ENCODE peak calls at places on chromosome 17, in nine cellular contexts. W is mammary epithelial cell; J is CD8-positive, alpha-beta T cell; P is heart right ventricle; X is CD4-positive, CD25-positive, alpha-beta regulatory T cell; T is fibroblast of lung; F is endodermal cell; D is cardiac muscle cell; I is Peyer's patch. R is an unnamed sample. For H3K36me3 and H3K27me3, the result is how much of the 10 kb centered on the place peaks cover.

GRCh38 chr17:76379275-76379641 is 5.2 kb upstream of the SPHK1 start:
- DNase-seq in W (no peak), J (no peak), P (no peak), X (no peak), T (no peak), F (no peak), D (no peak), I (no peak), R (no peak)

GRCh38 chr17:72998343-72998742 is 94.1 kb downstream of the SLC39A11 start:
- DNase-seq in W (no peak), J (no peak), P (no peak), X (no peak), T (no peak), F (no peak), D (no peak), I (no peak), R (no peak)

GRCh38 chr17:61492759-61493526 is 40.7 kb downstream of the TBX4 start:
- DNase-seq in W (no peak), J (no peak), P (no peak), X (no peak), T (peak), F (peak), D (peak), I (no peak), R (no peak)

GRCh38 chr17:7014995-7015586 is 2.7 kb downstream of the RNASEK start:
- DNase-seq in W (peak), J (peak), P (no peak), X (peak), T (peak), F (no peak), D (peak), I (no peak), R (peak)

GRCh38 chr17:68591583-68591982 is 9.6 kb downstream of the FAM20A start:
- DNase-seq in W (no peak), J (no peak), P (peak), X (no peak), T (no peak), F (peak), D (no peak), I (no peak), R (no peak)

GRCh38 chr17:58534901-58535421 is 20.5 kb upstream of the MTMR4 start:
- DNase-seq in W (peak), J (no peak), P (no peak), X (no peak), T (peak), F (no peak), D (peak), I (no peak), R (peak)

GRCh38 chr17:39688945-39689344 is 1.1 kb upstream of the PGAP3 start:
- DNase-seq in W (no peak), J (no peak), P (no peak), X (no peak), T (no peak), F (peak), D (no peak), I (no peak), R (no peak)

GRCh38 chr17:67400193-67400592 is 23.1 kb downstream of the PITPNC1 start:
- DNase-seq in W (no peak), J (no peak), P (no peak), X (no peak), T (no peak), F (no peak), D (no peak), I (no peak), R (no peak)

GRCh38 chr17:63835167-63835720 is 7.2 kb downstream of the SMARCD2 start:
- DNase-seq in W (no peak), J (no peak), P (no peak), X (no peak), T (no peak), F (no peak), D (no peak), I (no peak), R (no peak)

GRCh38 chr17:27494192-27495091 is 38.2 kb downstream of the KSR1 start:
- DNase-seq in W (peak), J (no peak), P (peak), X (no peak), T (peak), F (peak), D (peak), I (peak), R (peak)

GRCh38 chr17:65064452-65065019 is 8.0 kb upstream of the GNA13 start:
- DNase-seq in W (peak), J (no peak), P (no peak), X (no peak), T (peak), F (peak), D (no peak), I (no peak), R (peak)

GRCh38 chr17:56793506-56793905 is 40.2 kb downstream of the C17orf67 start:
- DNase-seq in W (no peak), J (no peak), P (no peak), X (no peak), T (no peak), F (no peak), D (no peak), I (no peak), R (no peak)

GRCh38 chr17:10149573-10150399 is 48.6 kb downstream of the GAS7 start:
- DNase-seq in W (peak), J (no peak), P (no peak), X (peak), T (peak), F (no peak), D (peak), I (no peak), R (no peak)

GRCh38 chr17:67718325-67718941 is 697 bp downstream of the NOL11 start:
- DNase-seq in W (peak), J (no peak), P (no peak), X (peak), T (peak), F (peak), D (peak), I (no peak), R (peak)

GRCh38 chr17:27533874-27534815 is 77.9 kb downstream of the KSR1 start:
- DNase-seq in W (peak), J (no peak), P (no peak), X (no peak), T (peak), F (peak), D (peak), I (no peak), R (peak)

GRCh38 chr17:38654411-38655398 is 20.1 kb downstream of the EPOP start:
- DNase-seq in W (no peak), J (no peak), P (no peak), X (no peak), T (no peak), F (peak), D (no peak), I (no peak), R (no peak)

GRCh38 chr17:1193300-1193699 is 13.5 kb upstream of the ABR start:
- DNase-seq in W (no peak), J (no peak), P (no peak), X (no peak), T (no peak), F (no peak), D (no peak), I (no peak), R (no peak)

GRCh38 chr17:65228734-65229390 is 91.7 kb downstream of the RGS9 start:
- DNase-seq in W (peak), J (peak), P (no peak), X (peak), T (peak), F (peak), D (peak), I (no peak), R (no peak)

GRCh38 chr17:64709481-64709880 is 47.4 kb upstream of the SMURF2 start:
- DNase-seq in W (no peak), J (no peak), P (no peak), X (no peak), T (no peak), F (no peak), D (no peak), I (no peak), R (no peak)

GRCh38 chr17:16872351-16872751 is 99.6 kb downstream of the TNFRSF13B start:
- DNase-seq in W (no peak), J (no peak), P (no peak), X (no peak), T (peak), F (peak), D (peak), I (no peak), R (no peak)

GRCh38 chr17:8494506-8495111 is 58.9 kb downstream of the NDEL1 start:
- DNase-seq in W (no peak), J (no peak), P (no peak), X (no peak), T (no peak), F (no peak), D (no peak), I (no peak), R (no peak)
- H3K36me3 ChIP-seq in W (under half), J (under half), P (under half), X (under half), T (under half), F (half or more), D (half or more), I (under half), R (under half)

GRCh38 chr17:79326814-79327213 is 252.2 kb downstream of the ENGASE start:
- DNase-seq in W (no peak), J (no peak), P (no peak), X (no peak), T (no peak), F (no peak), D (no peak), I (no peak), R (no peak)
- H3K27me3 ChIP-seq in W (under half), J (under half), P (half or more), X (under half), T (under half), F (under half), D (under half), I (under half), R (half or more)

GRCh38 chr17:81396278-81396721 is 1.0 kb downstream of the BAHCC1 start:
- DNase-seq in W (no peak), J (no peak), P (no peak), X (no peak), T (no peak), F (no peak), D (no peak), I (no peak), R (peak)
- H3K4me3 ChIP-seq in W (peak), J (no peak), P (peak), X (no peak), T (peak), F (peak), D (peak), I (peak), R (peak)

GRCh38 chr17:75178453-75178852 is 4.3 kb downstream of the SUMO2 start:
- DNase-seq in W (no peak), J (peak), P (no peak), X (no peak), T (no peak), F (no peak), D (no peak), I (no peak), R (no peak)
- H3K36me3 ChIP-seq in W (under half), J (under half), P (half or more), X (half or more), T (under half), F (half or more), D (under half), I (half or more), R (half or more)

GRCh38 chr17:36930501-36930900 is 6.8 kb upstream of the LHX1 start:
- DNase-seq in W (no peak), J (no peak), P (no peak), X (no peak), T (no peak), F (peak), D (no peak), I (no peak), R (no peak)
- H3K27me3 ChIP-seq in W (half or more), J (half or more), P (half or more), X (half or more), T (half or more), F (under half), D (half or more), I (under half), R (half or more)

GRCh38 chr17:70476368-70476767 is 307.0 kb downstream of the KCNJ2 start:
- DNase-seq in W (no peak), J (no peak), P (no peak), X (no peak), T (no peak), F (no peak), D (no peak), I (no peak), R (no peak)
- H3K4me3 ChIP-seq in W (no peak), J (no peak), P (no peak), X (no peak), T (no peak), F (no peak), D (no peak), I (no peak), R (no peak)

GRCh38 chr17:49612721-49613120 is 37.0 kb downstream of the NXPH3 start:
- DNase-seq in W (no peak), J (no peak), P (no peak), X (no peak), T (no peak), F (no peak), D (no peak), I (no peak), R (no peak)
- H3K36me3 ChIP-seq in W (under half), J (under half), P (under half), X (half or more), T (under half), F (half or more), D (under half), I (half or more), R (half or more)